ENCODE peak calls at places on chromosomes 16 and 17, in four cellular contexts. One of them, this sample, is unnamed.

GRCh38 chr17:6713130-6713917 is at the start of gene SLC13A5:
- DNase-seq in amniotic stem cell: peak; percentile 5
- DNase-seq in iris pigment epithelial cell: peak; percentile 10
- DNase-seq in LHCN-M2: no peak
- DNase-seq in this sample: no peak

GRCh38 chr17:7839199-7839889 is 5.3 kb downstream of the KDM6B start:
- DNase-seq in amniotic stem cell: no peak
- DNase-seq in iris pigment epithelial cell: no peak
- DNase-seq in LHCN-M2: no peak
- DNase-seq in this sample: no peak

GRCh38 chr16:67115649-67116048 is 5.9 kb downstream of the PHAF1 start:
- DNase-seq in amniotic stem cell: peak; percentile 54
- DNase-seq in LHCN-M2: peak; percentile 87
- DNase-seq in iris pigment epithelial cell: peak; percentile 87
- DNase-seq in this sample: peak; percentile 28

GRCh38 chr17:49217651-49218413 is 7.3 kb downstream of the ABI3 start:
- DNase-seq in amniotic stem cell: no peak
- DNase-seq in LHCN-M2: no peak
- DNase-seq in iris pigment epithelial cell: no peak
- DNase-seq in this sample: no peak

GRCh38 chr17:57521606-57522435 is 223.3 kb downstream of the CCDC182 start:
- DNase-seq in LHCN-M2: no peak
- DNase-seq in iris pigment epithelial cell: peak; percentile 44
- DNase-seq in amniotic stem cell: no peak
- DNase-seq in this sample: no peak

GRCh38 chr16:3665508-3665907 is 11.0 kb downstream of the DNASE1 start:
- DNase-seq in iris pigment epithelial cell: no peak
- DNase-seq in LHCN-M2: no peak
- DNase-seq in amniotic stem cell: no peak
- DNase-seq in this sample: no peak

GRCh38 chr16:80447263-80447662 is 93.5 kb upstream of the DYNLRB2 start:
- DNase-seq in iris pigment epithelial cell: no peak
- DNase-seq in LHCN-M2: no peak
- DNase-seq in amniotic stem cell: no peak
- DNase-seq in this sample: no peak

GRCh38 chr17:82959990-82960418 is 119.4 kb upstream of the METRNL start:
- DNase-seq in amniotic stem cell: no peak
- DNase-seq in iris pigment epithelial cell: no peak
- DNase-seq in LHCN-M2: no peak
- DNase-seq in this sample: no peak

GRCh38 chr17:76351526-76352071 is 2.1 kb downstream of the PRPSAP1 start:
- DNase-seq in amniotic stem cell: no peak
- DNase-seq in LHCN-M2: no peak
- DNase-seq in iris pigment epithelial cell: no peak
- DNase-seq in this sample: no peak

GRCh38 chr17:73165616-73166404 is 1.0 kb downstream of the SSTR2 start:
- DNase-seq in amniotic stem cell: no peak
- DNase-seq in iris pigment epithelial cell: peak; percentile 3
- DNase-seq in LHCN-M2: no peak
- DNase-seq in this sample: no peak

GRCh38 chr17:57724038-57724728 is 20.9 kb downstream of the CCDC182 start:
- DNase-seq in amniotic stem cell: no peak
- DNase-seq in LHCN-M2: peak; percentile 48
- DNase-seq in iris pigment epithelial cell: peak; percentile 12
- DNase-seq in this sample: no peak

GRCh38 chr17:9364837-9365430 is 210.7 kb downstream of the STX8 start:
- DNase-seq in LHCN-M2: no peak
- DNase-seq in amniotic stem cell: no peak
- DNase-seq in iris pigment epithelial cell: no peak
- DNase-seq in this sample: no peak

GRCh38 chr16:84423416-84423837 is 55.1 kb downstream of the ATP2C2 start:
- DNase-seq in iris pigment epithelial cell: peak; percentile 60
- DNase-seq in amniotic stem cell: no peak
- DNase-seq in LHCN-M2: peak; percentile 51
- DNase-seq in this sample: no peak

GRCh38 chr17:32863559-32863958 is 13.4 kb downstream of the MYO1D start:
- DNase-seq in LHCN-M2: no peak
- DNase-seq in amniotic stem cell: no peak
- DNase-seq in iris pigment epithelial cell: no peak
- DNase-seq in this sample: no peak

GRCh38 chr17:45425125-45425983 is 7.3 kb downstream of the ARHGAP27 start:
- DNase-seq in amniotic stem cell: peak; percentile 72
- DNase-seq in LHCN-M2: peak; percentile 49
- DNase-seq in iris pigment epithelial cell: peak; percentile 72
- DNase-seq in this sample: peak; percentile 79